ENCODE peak calls at places on chromosomes 3 and 15, in six cellular contexts. One of them, this sample, is unnamed.
A peak's percentile ranks its signal among the peaks of the same experiment; 100 is the strongest.

GRCh38 chr3:194224937-194225422 is 89.0 kb downstream of the HES1 start:
- DNase-seq in activated naive CD4-positive, alpha-beta T cell: no peak
- DNase-seq in G401: no peak
- DNase-seq in left colon: no peak
- DNase-seq in GM18507: no peak
- DNase-seq in NCI-H1092 treated with DMSO at 0.1 percent for 48 hours: no peak
- DNase-seq in this sample: no peak

GRCh38 chr3:36542186-36542585 is 161.9 kb downstream of the STAC start:
- DNase-seq in activated naive CD4-positive, alpha-beta T cell: no peak
- DNase-seq in G401: no peak
- DNase-seq in left colon: no peak
- DNase-seq in GM18507: no peak
- DNase-seq in NCI-H1092 treated with DMSO at 0.1 percent for 48 hours: no peak
- DNase-seq in this sample: no peak

GRCh38 chr15:82173108-82173507 is 89.4 kb downstream of the EFL1 start:
- DNase-seq in activated naive CD4-positive, alpha-beta T cell: no peak
- DNase-seq in G401: no peak
- DNase-seq in left colon: no peak
- DNase-seq in GM18507: no peak
- DNase-seq in NCI-H1092 treated with DMSO at 0.1 percent for 48 hours: no peak
- DNase-seq in this sample: no peak

GRCh38 chr15:62612771-62613170 is 429.8 kb upstream of the TPM1 start:
- DNase-seq in activated naive CD4-positive, alpha-beta T cell: no peak
- DNase-seq in G401: no peak
- DNase-seq in left colon: no peak
- DNase-seq in GM18507: no peak
- DNase-seq in NCI-H1092 treated with DMSO at 0.1 percent for 48 hours: no peak
- DNase-seq in this sample: no peak

GRCh38 chr15:50247819-50248650 is 17.5 kb downstream of the HDC start:
- DNase-seq in activated naive CD4-positive, alpha-beta T cell: no peak
- DNase-seq in G401: no peak
- DNase-seq in left colon: peak; percentile 33
- DNase-seq in GM18507: no peak
- DNase-seq in NCI-H1092 treated with DMSO at 0.1 percent for 48 hours: no peak
- DNase-seq in this sample: peak; percentile 3

GRCh38 chr3:14016900-14017475 is 107.7 kb downstream of the CHCHD4 start:
- DNase-seq in activated naive CD4-positive, alpha-beta T cell: no peak
- DNase-seq in G401: no peak
- DNase-seq in left colon: peak; percentile 51
- DNase-seq in GM18507: no peak
- DNase-seq in NCI-H1092 treated with DMSO at 0.1 percent for 48 hours: no peak
- DNase-seq in this sample: peak; percentile 2

GRCh38 chr3:41565003-41565402 is 365.7 kb downstream of the CTNNB1 start:
- DNase-seq in activated naive CD4-positive, alpha-beta T cell: no peak
- DNase-seq in G401: no peak
- DNase-seq in left colon: no peak
- DNase-seq in GM18507: no peak
- DNase-seq in NCI-H1092 treated with DMSO at 0.1 percent for 48 hours: no peak
- DNase-seq in this sample: no peak

GRCh38 chr15:64622410-64623260 is 152.8 kb downstream of the RBPMS2 start:
- DNase-seq in activated naive CD4-positive, alpha-beta T cell: no peak
- DNase-seq in G401: no peak
- DNase-seq in left colon: no peak
- DNase-seq in GM18507: no peak
- DNase-seq in NCI-H1092 treated with DMSO at 0.1 percent for 48 hours: no peak
- DNase-seq in this sample: no peak

GRCh38 chr15:83436513-83437158 is 10.5 kb upstream of the SH3GL3 start:
- DNase-seq in activated naive CD4-positive, alpha-beta T cell: no peak
- DNase-seq in G401: peak; percentile 26
- DNase-seq in left colon: no peak
- DNase-seq in GM18507: no peak
- DNase-seq in NCI-H1092 treated with DMSO at 0.1 percent for 48 hours: no peak
- DNase-seq in this sample: peak; percentile 6

GRCh38 chr3:73664389-73664788 is 39.6 kb upstream of the PDZRN3 start:
- DNase-seq in activated naive CD4-positive, alpha-beta T cell: no peak
- DNase-seq in G401: no peak
- DNase-seq in left colon: no peak
- DNase-seq in GM18507: no peak
- DNase-seq in NCI-H1092 treated with DMSO at 0.1 percent for 48 hours: peak; percentile 12
- DNase-seq in this sample: no peak

GRCh38 chr15:33191641-33192040 is 2.9 kb downstream of the FMN1 start:
- DNase-seq in activated naive CD4-positive, alpha-beta T cell: no peak
- DNase-seq in G401: no peak
- DNase-seq in left colon: no peak
- DNase-seq in GM18507: no peak
- DNase-seq in NCI-H1092 treated with DMSO at 0.1 percent for 48 hours: no peak
- DNase-seq in this sample: peak; percentile 32

GRCh38 chr3:24963762-24964625 is 464.1 kb upstream of the RARB start:
- DNase-seq in activated naive CD4-positive, alpha-beta T cell: no peak
- DNase-seq in G401: peak; percentile 9
- DNase-seq in left colon: no peak
- DNase-seq in GM18507: no peak
- DNase-seq in NCI-H1092 treated with DMSO at 0.1 percent for 48 hours: peak; percentile 1
- DNase-seq in this sample: peak; percentile 12

GRCh38 chr3:33789183-33789954 is 9.1 kb upstream of the PDCD6IP start:
- DNase-seq in activated naive CD4-positive, alpha-beta T cell: no peak
- DNase-seq in G401: no peak
- DNase-seq in left colon: no peak
- DNase-seq in GM18507: no peak
- DNase-seq in NCI-H1092 treated with DMSO at 0.1 percent for 48 hours: no peak
- DNase-seq in this sample: no peak

GRCh38 chr3:123155471-123156011 is 46.2 kb upstream of the SEC22A start:
- DNase-seq in activated naive CD4-positive, alpha-beta T cell: no peak
- DNase-seq in G401: no peak
- DNase-seq in left colon: no peak
- DNase-seq in GM18507: no peak
- DNase-seq in NCI-H1092 treated with DMSO at 0.1 percent for 48 hours: no peak
- DNase-seq in this sample: no peak

GRCh38 chr3:58062469-58062868 is 54.2 kb downstream of the FLNB start:
- DNase-seq in activated naive CD4-positive, alpha-beta T cell: no peak
- DNase-seq in G401: no peak
- DNase-seq in left colon: no peak
- DNase-seq in GM18507: no peak
- DNase-seq in NCI-H1092 treated with DMSO at 0.1 percent for 48 hours: no peak
- DNase-seq in this sample: no peak

GRCh38 chr3:50479523-50479922 is 23.9 kb downstream of the CACNA2D2 start:
- DNase-seq in activated naive CD4-positive, alpha-beta T cell: no peak
- DNase-seq in G401: no peak
- DNase-seq in left colon: no peak
- DNase-seq in GM18507: no peak
- DNase-seq in NCI-H1092 treated with DMSO at 0.1 percent for 48 hours: no peak
- DNase-seq in this sample: no peak

GRCh38 chr15:44219073-44219472 is 24.0 kb upstream of the FRMD5 start:
- DNase-seq in activated naive CD4-positive, alpha-beta T cell: no peak
- DNase-seq in G401: peak; percentile 81
- DNase-seq in left colon: no peak
- DNase-seq in GM18507: no peak
- DNase-seq in NCI-H1092 treated with DMSO at 0.1 percent for 48 hours: no peak
- DNase-seq in this sample: no peak

GRCh38 chr3:31370093-31370666 is 162.5 kb upstream of the STT3B start:
- DNase-seq in activated naive CD4-positive, alpha-beta T cell: no peak
- DNase-seq in G401: no peak
- DNase-seq in left colon: no peak
- DNase-seq in GM18507: no peak
- DNase-seq in NCI-H1092 treated with DMSO at 0.1 percent for 48 hours: no peak
- DNase-seq in this sample: no peak

GRCh38 chr15:78316211-78317077 is 17.0 kb upstream of the SKIC8 start:
- DNase-seq in activated naive CD4-positive, alpha-beta T cell: no peak
- DNase-seq in G401: no peak
- DNase-seq in left colon: peak; percentile 73
- DNase-seq in GM18507: no peak
- DNase-seq in NCI-H1092 treated with DMSO at 0.1 percent for 48 hours: peak; percentile 39
- DNase-seq in this sample: no peak

GRCh38 chr3:197878427-197878826 is 71.6 kb upstream of the RPL35A start:
- DNase-seq in activated naive CD4-positive, alpha-beta T cell: no peak
- DNase-seq in G401: no peak
- DNase-seq in left colon: no peak
- DNase-seq in GM18507: no peak
- DNase-seq in NCI-H1092 treated with DMSO at 0.1 percent for 48 hours: no peak
- DNase-seq in this sample: no peak

GRCh38 chr15:85651551-85651950 is 143.2 kb downstream of the KLHL25 start:
- DNase-seq in activated naive CD4-positive, alpha-beta T cell: no peak
- DNase-seq in G401: no peak
- DNase-seq in left colon: no peak
- DNase-seq in GM18507: no peak
- DNase-seq in NCI-H1092 treated with DMSO at 0.1 percent for 48 hours: no peak
- DNase-seq in this sample: no peak

GRCh38 chr3:61894988-61895935 is 333.9 kb downstream of the PTPRG start:
- DNase-seq in activated naive CD4-positive, alpha-beta T cell: no peak
- DNase-seq in G401: no peak
- DNase-seq in left colon: peak; percentile 83
- DNase-seq in GM18507: peak; percentile 57
- DNase-seq in NCI-H1092 treated with DMSO at 0.1 percent for 48 hours: no peak
- DNase-seq in this sample: peak; percentile 68

GRCh38 chr3:96576935-96577334 is 237.5 kb upstream of the EPHA6 start:
- DNase-seq in activated naive CD4-positive, alpha-beta T cell: no peak
- DNase-seq in G401: no peak
- DNase-seq in left colon: no peak
- DNase-seq in GM18507: no peak
- DNase-seq in NCI-H1092 treated with DMSO at 0.1 percent for 48 hours: no peak
- DNase-seq in this sample: no peak

GRCh38 chr3:157069406-157069805 is 90.5 kb downstream of the CCNL1 start:
- DNase-seq in activated naive CD4-positive, alpha-beta T cell: no peak
- DNase-seq in G401: no peak
- DNase-seq in left colon: no peak
- DNase-seq in GM18507: no peak
- DNase-seq in NCI-H1092 treated with DMSO at 0.1 percent for 48 hours: no peak
- DNase-seq in this sample: no peak

GRCh38 chr3:57803647-57804081 is 47.6 kb downstream of the SLMAP start:
- DNase-seq in activated naive CD4-positive, alpha-beta T cell: no peak
- DNase-seq in G401: no peak
- DNase-seq in left colon: no peak
- DNase-seq in GM18507: no peak
- DNase-seq in NCI-H1092 treated with DMSO at 0.1 percent for 48 hours: no peak
- DNase-seq in this sample: no peak

GRCh38 chr3:177190701-177191100 is 6.6 kb downstream of the TBL1XR1 start:
- DNase-seq in activated naive CD4-positive, alpha-beta T cell: no peak
- DNase-seq in G401: no peak
- DNase-seq in left colon: no peak
- DNase-seq in GM18507: no peak
- DNase-seq in NCI-H1092 treated with DMSO at 0.1 percent for 48 hours: no peak
- DNase-seq in this sample: no peak

GRCh38 chr15:95365615-95366107 is 964.8 kb upstream of the NR2F2 start:
- DNase-seq in activated naive CD4-positive, alpha-beta T cell: no peak
- DNase-seq in G401: no peak
- DNase-seq in left colon: no peak
- DNase-seq in GM18507: no peak
- DNase-seq in NCI-H1092 treated with DMSO at 0.1 percent for 48 hours: no peak
- DNase-seq in this sample: no peak

GRCh38 chr15:69272139-69272538 is 26.6 kb upstream of the PAQR5 start:
- DNase-seq in activated naive CD4-positive, alpha-beta T cell: no peak
- DNase-seq in G401: no peak
- DNase-seq in left colon: no peak
- DNase-seq in GM18507: no peak
- DNase-seq in NCI-H1092 treated with DMSO at 0.1 percent for 48 hours: no peak
- DNase-seq in this sample: no peak

GRCh38 chr3:108030915-108031425 is 59.9 kb downstream of the CD47 start:
- DNase-seq in activated naive CD4-positive, alpha-beta T cell: no peak
- DNase-seq in G401: no peak
- DNase-seq in left colon: no peak
- DNase-seq in GM18507: no peak
- DNase-seq in NCI-H1092 treated with DMSO at 0.1 percent for 48 hours: no peak
- DNase-seq in this sample: no peak

GRCh38 chr15:44370830-44371229 is 56.6 kb upstream of the CTDSPL2 start:
- DNase-seq in activated naive CD4-positive, alpha-beta T cell: no peak
- DNase-seq in G401: no peak
- DNase-seq in left colon: no peak
- DNase-seq in GM18507: no peak
- DNase-seq in NCI-H1092 treated with DMSO at 0.1 percent for 48 hours: no peak
- DNase-seq in this sample: no peak